ENCODE peak calls at places on chromosomes 11 and 22, in seven cellular contexts. H, T, R, W, X, C and G are unnamed samples.

GRCh38 chr11:107702723-107703122 is 9.1 kb downstream of the SLN start:
- DNase-seq in H (no peak), T (no peak), R (no peak), W (no peak), X (no peak), C (no peak), G (no peak)

GRCh38 chr22:24867327-24868022 is 61.5 kb downstream of the SGSM1 start:
- DNase-seq in H (no peak), T (no peak), R (no peak), W (peak), X (no peak), C (no peak), G (no peak)

GRCh38 chr11:76151561-76152085 is 54.7 kb downstream of the WNT11 start:
- DNase-seq in H (no peak), T (no peak), R (no peak), W (no peak), X (no peak), C (no peak), G (no peak)

GRCh38 chr11:35126000-35126878 is 12.7 kb upstream of the CD44 start:
- DNase-seq in H (no peak), T (no peak), R (no peak), W (no peak), X (no peak), C (peak), G (no peak)

GRCh38 chr11:87425943-87426342 is 388.2 kb downstream of the TMEM135 start:
- DNase-seq in H (peak), T (no peak), R (no peak), W (no peak), X (no peak), C (no peak), G (no peak)

GRCh38 chr22:38982008-38982927 is at the start of gene APOBEC3B:
- DNase-seq in H (peak), T (peak), R (peak), W (no peak), X (peak), C (peak), G (no peak)

GRCh38 chr11:73454987-73455386 is 78.8 kb downstream of the RELT start:
- DNase-seq in H (no peak), T (no peak), R (no peak), W (peak), X (no peak), C (no peak), G (peak)

GRCh38 chr22:50146440-50147228 is 23.9 kb upstream of the PANX2 start:
- DNase-seq in H (peak), T (peak), R (peak), W (peak), X (no peak), C (no peak), G (peak)

GRCh38 chr11:120564573-120565301 is 53.2 kb downstream of the GRIK4 start:
- DNase-seq in H (peak), T (peak), R (peak), W (peak), X (peak), C (no peak), G (peak)

GRCh38 chr11:86101493-86101892 is 32.6 kb upstream of the PICALM start:
- DNase-seq in H (peak), T (no peak), R (no peak), W (no peak), X (no peak), C (no peak), G (no peak)

GRCh38 chr11:130217632-130218031 is 58.0 kb downstream of the ST14 start:
- DNase-seq in H (no peak), T (no peak), R (no peak), W (no peak), X (no peak), C (no peak), G (no peak)

GRCh38 chr11:1877211-1878133 is 14.2 kb downstream of the PRR33 start:
- DNase-seq in H (no peak), T (peak), R (peak), W (no peak), X (peak), C (no peak), G (no peak)

GRCh38 chr11:36385121-36385530 is 89.0 kb downstream of the PRR5L start:
- DNase-seq in H (peak), T (no peak), R (no peak), W (no peak), X (no peak), C (peak), G (no peak)

GRCh38 chr11:90204832-90205646 is 17.8 kb downstream of the CHORDC1 start:
- DNase-seq in H (peak), T (no peak), R (no peak), W (no peak), X (no peak), C (peak), G (no peak)

GRCh38 chr11:85941380-85941973 is 86.3 kb downstream of the CCDC83 start:
- DNase-seq in H (peak), T (peak), R (peak), W (peak), X (no peak), C (no peak), G (peak)

GRCh38 chr22:36417281-36417686 is 29.5 kb upstream of the MYH9 start:
- DNase-seq in H (peak), T (no peak), R (peak), W (no peak), X (peak), C (no peak), G (no peak)

GRCh38 chr11:135027461-135027860 is 615.4 kb upstream of the B3GAT1 start:
- DNase-seq in H (peak), T (no peak), R (peak), W (no peak), X (no peak), C (no peak), G (no peak)

GRCh38 chr11:109362059-109362458 is 59.9 kb upstream of the C11orf87 start:
- DNase-seq in H (peak), T (no peak), R (no peak), W (no peak), X (no peak), C (no peak), G (no peak)

GRCh38 chr11:118715245-118715807 is 35.9 kb upstream of the TREH start:
- DNase-seq in H (no peak), T (peak), R (peak), W (no peak), X (no peak), C (no peak), G (no peak)

GRCh38 chr11:71477637-71478011 is 24.6 kb downstream of the NADSYN1 start:
- DNase-seq in H (no peak), T (no peak), R (no peak), W (no peak), X (no peak), C (no peak), G (no peak)

GRCh38 chr11:89463381-89463780 is 27.8 kb downstream of the NOX4 start:
- DNase-seq in H (no peak), T (no peak), R (no peak), W (no peak), X (no peak), C (no peak), G (no peak)

GRCh38 chr22:32204211-32204855 is 540 bp downstream of the RFPL2 start:
- DNase-seq in H (no peak), T (no peak), R (no peak), W (no peak), X (no peak), C (peak), G (peak)

GRCh38 chr11:28727254-28727653 is 619.1 kb downstream of the METTL15 start:
- DNase-seq in H (peak), T (no peak), R (no peak), W (no peak), X (no peak), C (no peak), G (no peak)

GRCh38 chr22:20295262-20296064 is 24.4 kb downstream of the DGCR6L start:
- DNase-seq in H (no peak), T (no peak), R (no peak), W (no peak), X (no peak), C (no peak), G (no peak)

GRCh38 chr22:34971456-34971855 is 94.5 kb upstream of the ISX start:
- DNase-seq in H (no peak), T (no peak), R (no peak), W (no peak), X (no peak), C (no peak), G (no peak)

GRCh38 chr11:124101722-124102121 is 13.5 kb upstream of the VWA5A start:
- DNase-seq in H (no peak), T (no peak), R (no peak), W (no peak), X (no peak), C (no peak), G (no peak)

GRCh38 chr11:62147545-62147944 is 23.7 kb downstream of the INCENP start:
- DNase-seq in H (no peak), T (no peak), R (no peak), W (no peak), X (no peak), C (no peak), G (no peak)

GRCh38 chr11:86931059-86931964 is 23.9 kb downstream of the FZD4 start:
- DNase-seq in H (no peak), T (no peak), R (no peak), W (no peak), X (no peak), C (no peak), G (no peak)

GRCh38 chr11:134498326-134499139 is 86.5 kb upstream of the B3GAT1 start:
- DNase-seq in H (no peak), T (no peak), R (no peak), W (peak), X (peak), C (no peak), G (peak)

GRCh38 chr11:36377759-36378553 is 81.9 kb downstream of the PRR5L start:
- DNase-seq in H (no peak), T (no peak), R (peak), W (no peak), X (no peak), C (no peak), G (peak)

GRCh38 chr22:37661160-37661924 is 2.8 kb downstream of the PDXP start:
- DNase-seq in H (peak), T (no peak), R (no peak), W (peak), X (no peak), C (no peak), G (peak)

GRCh38 chr22:46063861-46064235 is 86.5 kb upstream of the PPARA start:
- DNase-seq in H (peak), T (peak), R (peak), W (no peak), X (peak), C (no peak), G (no peak)

GRCh38 chr22:46062971-46063631 is 86.1 kb upstream of the WNT7B start:
- DNase-seq in H (peak), T (peak), R (peak), W (no peak), X (peak), C (no peak), G (no peak)

GRCh38 chr22:46065733-46066454 is 84.4 kb upstream of the PPARA start:
- DNase-seq in H (peak), T (no peak), R (no peak), W (no peak), X (no peak), C (no peak), G (no peak)

GRCh38 chr22:46064966-46065666 is 85.2 kb upstream of the PPARA start:
- DNase-seq in H (peak), T (peak), R (peak), W (no peak), X (peak), C (no peak), G (no peak)

DNA sequence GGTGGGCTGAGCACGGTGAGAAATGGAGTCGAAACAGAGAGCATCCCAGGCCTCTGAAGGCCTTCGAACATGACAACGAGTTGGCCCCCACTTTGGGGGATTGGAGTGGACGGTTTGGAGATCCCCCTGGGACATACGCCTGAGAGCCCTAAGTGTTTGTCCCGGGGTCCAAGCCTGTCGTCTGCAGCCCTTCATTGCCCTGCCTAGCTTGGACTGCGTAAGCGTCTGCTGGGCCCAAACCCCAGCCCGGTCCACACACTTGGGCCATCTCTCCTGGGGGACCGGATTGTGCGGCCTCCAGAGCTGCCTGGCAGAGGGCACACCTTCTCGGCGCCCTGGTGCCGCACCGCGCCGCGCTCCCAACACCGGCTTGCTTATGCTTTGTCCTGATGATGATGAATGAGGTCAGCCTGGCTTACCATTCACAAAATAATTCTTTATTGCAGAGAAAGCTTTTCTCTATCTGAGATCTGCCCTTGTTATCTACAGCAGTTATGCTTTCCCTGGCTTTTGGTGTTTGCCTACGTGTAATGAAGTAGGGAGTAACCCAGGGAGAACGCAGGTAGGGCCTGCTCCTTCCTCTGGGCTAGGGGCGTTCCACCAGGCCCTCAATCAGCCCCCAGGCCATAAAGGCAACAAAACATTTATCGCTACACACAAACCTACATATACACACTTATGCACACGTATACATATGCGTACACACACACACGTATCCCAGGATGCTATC is 85.9 kb upstream of the PPARA start:
- DNase-seq in H (peak), T (peak), R (peak), W (no peak), X (peak), C (no peak), G (no peak)
- H3K27ac ChIP-seq in H (peak), T (peak), R (no peak), W (peak), X (peak), C (no peak), G (peak)

DNA sequence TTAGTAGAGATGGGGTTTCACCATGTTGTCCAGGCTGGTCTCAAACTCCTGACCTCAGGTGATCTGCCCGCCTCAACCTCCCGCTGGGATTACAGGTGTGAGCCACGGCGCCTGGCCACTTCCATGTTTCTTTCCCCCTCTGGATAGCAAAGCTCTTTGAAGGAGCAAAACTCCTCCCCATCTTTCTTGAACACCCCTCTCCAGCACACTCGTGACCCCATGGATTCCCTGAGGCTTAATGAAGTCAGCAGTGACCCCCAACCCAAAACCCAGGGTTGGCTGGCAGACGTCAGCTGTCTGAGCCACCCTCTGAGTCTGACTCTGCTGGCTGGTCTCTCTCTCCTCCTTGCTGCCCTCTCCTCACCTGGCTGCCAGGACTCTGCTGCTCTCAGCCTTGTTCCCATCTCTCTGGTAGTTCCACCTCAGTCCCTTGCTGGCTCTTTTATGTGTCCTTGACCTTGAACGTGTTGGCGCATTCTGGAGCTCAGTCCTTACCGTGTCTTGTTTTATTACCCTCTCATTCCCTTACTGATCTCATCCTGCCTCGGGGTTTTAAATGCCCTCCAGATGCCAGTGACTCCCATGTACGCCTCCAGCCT is 44.5 kb downstream of the PARVG start:
- DNase-seq in H (no peak), T (no peak), R (no peak), W (no peak), X (no peak), C (no peak), G (no peak)
- H3K27ac ChIP-seq in H (no peak), T (no peak), R (no peak), W (no peak), X (no peak), C (no peak), G (no peak)

GRCh38 chr11:30581646-30582045 is 4.5 kb downstream of the MPPED2 start:
- DNase-seq in H (no peak), T (no peak), R (no peak), W (peak), X (no peak), C (no peak), G (no peak)
- H3K27ac ChIP-seq in H (no peak), T (no peak), R (no peak), W (no peak), X (no peak), C (no peak), G (no peak)

GRCh38 chr11:10522921-10523320 is 18.1 kb downstream of the RNF141 start:
- DNase-seq in H (peak), T (no peak), R (no peak), W (no peak), X (no peak), C (no peak), G (no peak)
- H3K27ac ChIP-seq in H (no peak), T (no peak), R (no peak), W (peak), X (no peak), C (no peak), G (peak)